ENCODE peak calls at places on chromosomes 16 and 17, in ten cellular contexts. One of them, this sample, is unnamed.
A peak's percentile ranks its signal among the peaks of the same experiment; 100 is the strongest.

GRCh38 chr16:67803894-67804293 is 2.5 kb downstream of the RANBP10 start:
- DNase-seq in astrocyte: no peak
- DNase-seq in esophagus muscularis mucosa: no peak
- DNase-seq in fibroblast of the aortic adventitia: no peak
- DNase-seq in esophagus squamous epithelium: no peak
- DNase-seq in psoas muscle: no peak
- DNase-seq in kidney: no peak
- DNase-seq in fibroblast of pulmonary artery: no peak
- DNase-seq in cardiac muscle cell: no peak
- DNase-seq in retinal pigment epithelial cell: no peak
- DNase-seq in this sample: no peak

GRCh38 chr16:58733248-58733670 is 857 bp downstream of the GOT2 start:
- DNase-seq in kidney: no peak
- DNase-seq in fibroblast of the aortic adventitia: peak; percentile 27
- DNase-seq in esophagus muscularis mucosa: no peak
- DNase-seq in cardiac muscle cell: no peak
- DNase-seq in esophagus squamous epithelium: no peak
- DNase-seq in fibroblast of pulmonary artery: peak; percentile 26
- DNase-seq in retinal pigment epithelial cell: no peak
- DNase-seq in psoas muscle: peak; percentile 33
- DNase-seq in astrocyte: no peak
- DNase-seq in this sample: no peak

GRCh38 chr17:1179635-1180433 is at the start of gene ABR:
- DNase-seq in fibroblast of pulmonary artery: peak; percentile 32
- DNase-seq in retinal pigment epithelial cell: no peak
- DNase-seq in esophagus squamous epithelium: no peak
- DNase-seq in fibroblast of the aortic adventitia: no peak
- DNase-seq in kidney: no peak
- DNase-seq in astrocyte: no peak
- DNase-seq in psoas muscle: peak; percentile 68
- DNase-seq in cardiac muscle cell: peak; percentile 79
- DNase-seq in esophagus muscularis mucosa: no peak
- DNase-seq in this sample: no peak

GRCh38 chr16:71927383-71927782 is 32.1 kb downstream of the IST1 start:
- DNase-seq in fibroblast of the aortic adventitia: peak; percentile 93
- DNase-seq in retinal pigment epithelial cell: peak; percentile 92
- DNase-seq in esophagus muscularis mucosa: no peak
- DNase-seq in esophagus squamous epithelium: no peak
- DNase-seq in astrocyte: peak; percentile 88
- DNase-seq in fibroblast of pulmonary artery: peak; percentile 93
- DNase-seq in cardiac muscle cell: peak; percentile 38
- DNase-seq in psoas muscle: peak; percentile 53
- DNase-seq in kidney: no peak
- DNase-seq in this sample: peak; percentile 59

GRCh38 chr17:19380551-19381284 is 2.4 kb downstream of the MAPK7 start:
- DNase-seq in fibroblast of pulmonary artery: no peak
- DNase-seq in psoas muscle: no peak
- DNase-seq in esophagus muscularis mucosa: no peak
- DNase-seq in fibroblast of the aortic adventitia: no peak
- DNase-seq in kidney: peak; percentile 67
- DNase-seq in cardiac muscle cell: no peak
- DNase-seq in astrocyte: no peak
- DNase-seq in esophagus squamous epithelium: no peak
- DNase-seq in retinal pigment epithelial cell: no peak
- DNase-seq in this sample: no peak

GRCh38 chr16:89134269-89134668 is 37.3 kb upstream of the CDH15 start:
- DNase-seq in retinal pigment epithelial cell: no peak
- DNase-seq in fibroblast of the aortic adventitia: no peak
- DNase-seq in esophagus muscularis mucosa: no peak
- DNase-seq in psoas muscle: no peak
- DNase-seq in kidney: no peak
- DNase-seq in cardiac muscle cell: no peak
- DNase-seq in fibroblast of pulmonary artery: no peak
- DNase-seq in astrocyte: no peak
- DNase-seq in esophagus squamous epithelium: no peak
- DNase-seq in this sample: no peak

GRCh38 chr17:80877095-80877828 is 114.4 kb upstream of the CHMP6 start:
- DNase-seq in esophagus muscularis mucosa: no peak
- DNase-seq in astrocyte: no peak
- DNase-seq in cardiac muscle cell: no peak
- DNase-seq in esophagus squamous epithelium: no peak
- DNase-seq in fibroblast of the aortic adventitia: no peak
- DNase-seq in kidney: peak; percentile 31
- DNase-seq in retinal pigment epithelial cell: no peak
- DNase-seq in psoas muscle: no peak
- DNase-seq in fibroblast of pulmonary artery: no peak
- DNase-seq in this sample: no peak

GRCh38 chr16:4212207-4212933 is 29.5 kb downstream of the SRL start:
- DNase-seq in astrocyte: no peak
- DNase-seq in retinal pigment epithelial cell: no peak
- DNase-seq in fibroblast of pulmonary artery: no peak
- DNase-seq in cardiac muscle cell: no peak
- DNase-seq in kidney: no peak
- DNase-seq in esophagus squamous epithelium: no peak
- DNase-seq in esophagus muscularis mucosa: no peak
- DNase-seq in psoas muscle: peak; percentile 87
- DNase-seq in fibroblast of the aortic adventitia: no peak
- DNase-seq in this sample: no peak

GRCh38 chr17:37490022-37490587 is 414 bp downstream of the DUSP14 start:
- DNase-seq in psoas muscle: peak; percentile 68
- DNase-seq in retinal pigment epithelial cell: no peak
- DNase-seq in fibroblast of pulmonary artery: peak; percentile 57
- DNase-seq in esophagus muscularis mucosa: peak; percentile 92
- DNase-seq in cardiac muscle cell: peak; percentile 87
- DNase-seq in astrocyte: peak; percentile 42
- DNase-seq in kidney: peak; percentile 91
- DNase-seq in esophagus squamous epithelium: no peak
- DNase-seq in fibroblast of the aortic adventitia: peak; percentile 48
- DNase-seq in this sample: no peak

GRCh38 chr16:71846443-71846842 is 667 bp downstream of the ATXN1L start:
- DNase-seq in fibroblast of pulmonary artery: no peak
- DNase-seq in kidney: no peak
- DNase-seq in fibroblast of the aortic adventitia: peak; percentile 27
- DNase-seq in psoas muscle: no peak
- DNase-seq in retinal pigment epithelial cell: no peak
- DNase-seq in esophagus squamous epithelium: no peak
- DNase-seq in esophagus muscularis mucosa: no peak
- DNase-seq in astrocyte: no peak
- DNase-seq in cardiac muscle cell: peak; percentile 30
- DNase-seq in this sample: no peak

GRCh38 chr16:50468749-50469078 is 79.5 kb upstream of the NKD1 start:
- DNase-seq in fibroblast of the aortic adventitia: no peak
- DNase-seq in esophagus squamous epithelium: no peak
- DNase-seq in fibroblast of pulmonary artery: no peak
- DNase-seq in psoas muscle: no peak
- DNase-seq in retinal pigment epithelial cell: no peak
- DNase-seq in kidney: no peak
- DNase-seq in cardiac muscle cell: no peak
- DNase-seq in astrocyte: no peak
- DNase-seq in esophagus muscularis mucosa: no peak
- DNase-seq in this sample: no peak

GRCh38 chr16:50467943-50468748 is 80.0 kb upstream of the NKD1 start:
- DNase-seq in cardiac muscle cell: peak; percentile 47
- DNase-seq in esophagus muscularis mucosa: no peak
- DNase-seq in esophagus squamous epithelium: no peak
- DNase-seq in fibroblast of the aortic adventitia: no peak
- DNase-seq in psoas muscle: no peak
- DNase-seq in retinal pigment epithelial cell: no peak
- DNase-seq in fibroblast of pulmonary artery: no peak
- DNase-seq in kidney: no peak
- DNase-seq in astrocyte: no peak
- DNase-seq in this sample: no peak

GRCh38 chr16:50469121-50469743 is 79.0 kb upstream of the NKD1 start:
- DNase-seq in fibroblast of pulmonary artery: no peak
- DNase-seq in retinal pigment epithelial cell: no peak
- DNase-seq in esophagus squamous epithelium: no peak
- DNase-seq in cardiac muscle cell: no peak
- DNase-seq in kidney: no peak
- DNase-seq in psoas muscle: no peak
- DNase-seq in fibroblast of the aortic adventitia: no peak
- DNase-seq in esophagus muscularis mucosa: no peak
- DNase-seq in astrocyte: no peak
- DNase-seq in this sample: no peak

GRCh38 chr16:50466170-50466569 is 82.0 kb upstream of the NKD1 start:
- DNase-seq in kidney: no peak
- DNase-seq in fibroblast of pulmonary artery: no peak
- DNase-seq in fibroblast of the aortic adventitia: no peak
- DNase-seq in esophagus squamous epithelium: no peak
- DNase-seq in cardiac muscle cell: no peak
- DNase-seq in astrocyte: no peak
- DNase-seq in esophagus muscularis mucosa: no peak
- DNase-seq in psoas muscle: no peak
- DNase-seq in retinal pigment epithelial cell: no peak
- DNase-seq in this sample: no peak

DNA sequence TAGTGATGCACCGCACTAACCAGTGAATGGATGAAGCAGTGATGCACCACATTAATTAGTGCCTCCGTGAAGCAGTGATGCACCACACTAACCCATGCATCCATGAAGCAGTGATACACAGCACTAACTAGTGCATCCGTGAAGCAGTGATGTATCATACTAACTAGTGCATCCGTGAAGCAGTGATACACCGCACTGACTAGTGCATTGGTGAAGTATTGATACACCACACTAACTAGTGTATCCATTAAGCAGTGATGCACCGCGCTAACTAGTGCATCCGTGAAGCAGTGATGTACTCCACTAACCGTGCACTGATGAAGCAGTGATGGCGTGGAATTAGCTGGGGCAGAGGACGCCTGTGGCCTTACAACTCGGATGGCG is 80.6 kb upstream of the NKD1 start:
- DNase-seq in psoas muscle: no peak
- DNase-seq in kidney: no peak
- DNase-seq in fibroblast of the aortic adventitia: no peak
- DNase-seq in cardiac muscle cell: no peak
- DNase-seq in fibroblast of pulmonary artery: no peak
- DNase-seq in retinal pigment epithelial cell: no peak
- DNase-seq in esophagus squamous epithelium: no peak
- DNase-seq in astrocyte: peak; percentile 3
- DNase-seq in esophagus muscularis mucosa: no peak
- DNase-seq in this sample: no peak
- H3K4me3 ChIP-seq in psoas muscle: peak overlapping the region; percentile 46
- H3K4me3 ChIP-seq in kidney: no peak overlapping the region
- H3K4me3 ChIP-seq in fibroblast of the aortic adventitia: no peak overlapping the region
- H3K4me3 ChIP-seq in cardiac muscle cell: no peak overlapping the region
- H3K4me3 ChIP-seq in fibroblast of pulmonary artery: no peak overlapping the region
- H3K4me3 ChIP-seq in retinal pigment epithelial cell: no peak overlapping the region
- H3K4me3 ChIP-seq in esophagus squamous epithelium: peak overlapping the region; percentile 65
- H3K4me3 ChIP-seq in astrocyte: peak overlapping the region; percentile 13
- H3K4me3 ChIP-seq in esophagus muscularis mucosa: peak overlapping the region; percentile 57
- H3K4me3 ChIP-seq in this sample: peak overlapping the region; percentile 19

GRCh38 chr17:38733315-38734234 is 3.4 kb downstream of the CISD3 start:
- DNase-seq in kidney: no peak
- DNase-seq in esophagus squamous epithelium: no peak
- DNase-seq in astrocyte: no peak
- DNase-seq in esophagus muscularis mucosa: no peak
- DNase-seq in fibroblast of the aortic adventitia: no peak
- DNase-seq in cardiac muscle cell: no peak
- DNase-seq in fibroblast of pulmonary artery: no peak
- DNase-seq in psoas muscle: no peak
- DNase-seq in retinal pigment epithelial cell: no peak
- DNase-seq in this sample: no peak
- TF ChIP-seq CTCF in kidney: peak; percentile 23
- TF ChIP-seq CTCF in esophagus squamous epithelium: no peak
- TF ChIP-seq CTCF in astrocyte: no peak
- TF ChIP-seq CTCF in esophagus muscularis mucosa: no peak
- TF ChIP-seq CTCF in fibroblast of the aortic adventitia: no peak
- TF ChIP-seq CTCF in cardiac muscle cell: peak; percentile 17
- TF ChIP-seq CTCF in fibroblast of pulmonary artery: peak; percentile 23
- TF ChIP-seq CTCF in psoas muscle: no peak
- TF ChIP-seq CTCF in retinal pigment epithelial cell: peak; percentile 43
- TF ChIP-seq CTCF in this sample: peak; percentile 34

DNA sequence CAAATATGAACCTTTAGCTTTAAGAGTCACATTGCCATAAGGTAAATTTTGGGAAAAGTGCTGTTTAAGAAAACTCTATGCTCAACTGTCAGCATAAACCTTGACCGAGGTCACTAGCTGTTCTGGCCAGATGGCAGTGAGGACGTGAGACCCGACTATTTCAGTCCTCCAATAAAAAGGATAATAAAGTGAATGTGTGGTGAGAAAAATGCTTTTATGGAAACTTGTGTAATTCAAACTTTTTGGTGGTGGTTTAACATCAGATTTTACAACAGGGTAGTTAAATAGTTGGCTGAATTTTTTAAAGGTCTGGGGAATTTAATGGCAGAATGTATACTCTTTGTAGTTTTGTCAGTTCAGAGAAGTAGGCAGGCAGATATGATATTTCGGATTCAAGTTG is 391.1 kb downstream of the PMP22 start:
- DNase-seq in cardiac muscle cell: no peak
- DNase-seq in fibroblast of pulmonary artery: no peak
- DNase-seq in esophagus muscularis mucosa: no peak
- DNase-seq in astrocyte: no peak
- DNase-seq in fibroblast of the aortic adventitia: no peak
- DNase-seq in retinal pigment epithelial cell: no peak
- DNase-seq in psoas muscle: no peak
- DNase-seq in esophagus squamous epithelium: no peak
- DNase-seq in kidney: no peak
- DNase-seq in this sample: no peak
- H3K4me3 ChIP-seq in cardiac muscle cell: no peak overlapping the region
- H3K4me3 ChIP-seq in fibroblast of pulmonary artery: no peak overlapping the region
- H3K4me3 ChIP-seq in esophagus muscularis mucosa: no peak overlapping the region
- H3K4me3 ChIP-seq in astrocyte: no peak overlapping the region
- H3K4me3 ChIP-seq in fibroblast of the aortic adventitia: no peak overlapping the region
- H3K4me3 ChIP-seq in retinal pigment epithelial cell: no peak overlapping the region
- H3K4me3 ChIP-seq in psoas muscle: no peak overlapping the region
- H3K4me3 ChIP-seq in esophagus squamous epithelium: no peak overlapping the region
- H3K4me3 ChIP-seq in kidney: no peak overlapping the region
- H3K4me3 ChIP-seq in this sample: no peak overlapping the region

GRCh38 chr16:84467256-84467655 is 37.2 kb downstream of the MEAK7 start:
- DNase-seq in fibroblast of pulmonary artery: no peak
- DNase-seq in esophagus squamous epithelium: no peak
- DNase-seq in cardiac muscle cell: no peak
- DNase-seq in fibroblast of the aortic adventitia: no peak
- DNase-seq in astrocyte: no peak
- DNase-seq in retinal pigment epithelial cell: no peak
- DNase-seq in psoas muscle: no peak
- DNase-seq in kidney: no peak
- DNase-seq in esophagus muscularis mucosa: no peak
- DNase-seq in this sample: no peak

GRCh38 chr16:84466692-84467091 is 37.8 kb downstream of the MEAK7 start:
- DNase-seq in esophagus squamous epithelium: no peak
- DNase-seq in fibroblast of pulmonary artery: no peak
- DNase-seq in esophagus muscularis mucosa: no peak
- DNase-seq in cardiac muscle cell: no peak
- DNase-seq in retinal pigment epithelial cell: no peak
- DNase-seq in astrocyte: no peak
- DNase-seq in psoas muscle: no peak
- DNase-seq in fibroblast of the aortic adventitia: no peak
- DNase-seq in kidney: no peak
- DNase-seq in this sample: no peak

GRCh38 chr16:84463221-84463620 is 41.2 kb downstream of the MEAK7 start:
- DNase-seq in esophagus squamous epithelium: no peak
- DNase-seq in cardiac muscle cell: no peak
- DNase-seq in astrocyte: no peak
- DNase-seq in esophagus muscularis mucosa: no peak
- DNase-seq in psoas muscle: no peak
- DNase-seq in fibroblast of the aortic adventitia: no peak
- DNase-seq in retinal pigment epithelial cell: no peak
- DNase-seq in fibroblast of pulmonary artery: no peak
- DNase-seq in kidney: no peak
- DNase-seq in this sample: no peak

GRCh38 chr16:84464116-84464515 is 40.3 kb downstream of the MEAK7 start:
- DNase-seq in esophagus muscularis mucosa: no peak
- DNase-seq in fibroblast of pulmonary artery: no peak
- DNase-seq in astrocyte: no peak
- DNase-seq in esophagus squamous epithelium: no peak
- DNase-seq in kidney: no peak
- DNase-seq in retinal pigment epithelial cell: no peak
- DNase-seq in cardiac muscle cell: no peak
- DNase-seq in psoas muscle: no peak
- DNase-seq in fibroblast of the aortic adventitia: no peak
- DNase-seq in this sample: no peak

GRCh38 chr16:84465154-84465553 is 39.3 kb downstream of the MEAK7 start:
- DNase-seq in fibroblast of pulmonary artery: no peak
- DNase-seq in cardiac muscle cell: no peak
- DNase-seq in psoas muscle: no peak
- DNase-seq in astrocyte: no peak
- DNase-seq in esophagus muscularis mucosa: no peak
- DNase-seq in retinal pigment epithelial cell: no peak
- DNase-seq in esophagus squamous epithelium: no peak
- DNase-seq in fibroblast of the aortic adventitia: no peak
- DNase-seq in kidney: no peak
- DNase-seq in this sample: no peak
- TF ChIP-seq CTCF in fibroblast of pulmonary artery: no peak
- TF ChIP-seq CTCF in cardiac muscle cell: no peak
- TF ChIP-seq CTCF in psoas muscle: no peak
- TF ChIP-seq CTCF in astrocyte: no peak
- TF ChIP-seq CTCF in esophagus muscularis mucosa: no peak
- TF ChIP-seq CTCF in retinal pigment epithelial cell: no peak
- TF ChIP-seq CTCF in esophagus squamous epithelium: no peak
- TF ChIP-seq CTCF in fibroblast of the aortic adventitia: no peak
- TF ChIP-seq CTCF in kidney: no peak
- TF ChIP-seq CTCF in this sample: peak; percentile 3

This sample was measured in epithelial cell of proximal tubule.